ENCODE peak calls at places on chromosomes 3 and 15, in seven cellular contexts. G, H, Z, C, D, Q and W are unnamed samples.

GRCh38 chr3:16496008-16496407 is 17.5 kb downstream of the RFTN1 start:
- ATAC-seq in H (no peak), Z (peak), C (no peak), D (no peak), G (no peak), Q (no peak), W (no peak)

GRCh38 chr15:60844431-60845174 is 365.7 kb upstream of the ICE2 start:
- ATAC-seq in G (no peak), H (no peak), D (no peak), Z (peak), C (no peak), Q (no peak), W (peak)

GRCh38 chr3:188868803-188869202 is 303.0 kb upstream of the TPRG1 start:
- ATAC-seq in C (no peak), Z (no peak), Q (no peak), G (no peak), D (no peak), H (no peak), W (no peak)

GRCh38 chr3:122802323-122802722 is 7.5 kb downstream of the SLC49A4 start:
- ATAC-seq in G (no peak), D (no peak), Z (no peak), H (no peak), C (no peak), Q (no peak), W (no peak)

GRCh38 chr3:103693831-103694230 is 1259.0 kb downstream of the ZPLD1 start:
- ATAC-seq in D (no peak), Q (no peak), G (no peak), Z (no peak), H (no peak), C (no peak), W (no peak)

GRCh38 chr3:115804722-115805121 is 181.4 kb downstream of the GAP43 start:
- ATAC-seq in D (peak), C (no peak), Q (no peak), H (no peak), Z (no peak), G (no peak), W (no peak)

GRCh38 chr3:108677811-108678210 is 79.4 kb downstream of the RETNLB start:
- ATAC-seq in Z (no peak), G (no peak), H (no peak), C (no peak), Q (no peak), D (no peak), W (no peak)

GRCh38 chr3:13621381-13622221 is 72.7 kb downstream of the FBLN2 start:
- ATAC-seq in Z (peak), H (no peak), C (no peak), G (no peak), Q (no peak), D (peak), W (peak)

GRCh38 chr3:129313415-129313982 is 34.8 kb downstream of the HMCES start:
- ATAC-seq in Z (peak), H (no peak), Q (no peak), G (no peak), D (no peak), C (no peak), W (peak)